ENCODE peak calls at places on chromosomes 2 and 18, in eight cellular contexts. I, P, B, O, Y, G, S and Q are unnamed samples.

GRCh38 chr2:179486969-179487752 is 222.5 kb upstream of the SESTD1 start:
- DNase-seq in I (no peak), P (no peak), B (no peak), O (no peak), Y (no peak), G (no peak), S (no peak), Q (no peak)

GRCh38 chr18:74840492-74841167 is 243.0 kb downstream of the ZNF407 start:
- DNase-seq in I (no peak), P (no peak), B (no peak), O (no peak), Y (no peak), G (no peak), S (no peak), Q (peak; percentile 61)

GRCh38 chr2:67400560-67401464 is 3.7 kb downstream of the ETAA1 start:
- DNase-seq in I (no peak), P (no peak), B (no peak), O (no peak), Y (no peak), G (no peak), S (no peak), Q (peak; percentile 9)

GRCh38 chr2:9373505-9373904 is 49.8 kb downstream of the ITGB1BP1 start:
- DNase-seq in I (no peak), P (peak; percentile 41), B (no peak), O (no peak), Y (no peak), G (no peak), S (no peak), Q (no peak)

GRCh38 chr2:25819597-25820039 is 58.7 kb downstream of the ASXL2 start:
- DNase-seq in I (no peak), P (no peak), B (no peak), O (no peak), Y (no peak), G (no peak), S (no peak), Q (no peak)

GRCh38 chr2:239278941-239279365 is 121.9 kb downstream of the HDAC4 start:
- DNase-seq in I (no peak), P (no peak), B (no peak), O (no peak), Y (no peak), G (peak; percentile 7), S (peak; percentile 39), Q (no peak)

GRCh38 chr2:172811027-172811426 is 75.4 kb downstream of the RAPGEF4 start:
- DNase-seq in I (no peak), P (no peak), B (no peak), O (no peak), Y (no peak), G (no peak), S (no peak), Q (no peak)

GRCh38 chr2:216335252-216335651 is 37.0 kb downstream of the MARCHF4 start:
- DNase-seq in I (no peak), P (no peak), B (no peak), O (no peak), Y (no peak), G (no peak), S (no peak), Q (no peak)

GRCh38 chr2:96933528-96933927 is 52.9 kb downstream of the FAM178B start:
- DNase-seq in I (no peak), P (no peak), B (no peak), O (no peak), Y (no peak), G (no peak), S (no peak), Q (no peak)

GRCh38 chr2:187718092-187718491 is 163.9 kb upstream of the TFPI start:
- DNase-seq in I (no peak), P (no peak), B (no peak), O (no peak), Y (no peak), G (no peak), S (no peak), Q (no peak)

GRCh38 chr2:157107877-157108276 is 149.6 kb upstream of the GALNT5 start:
- DNase-seq in I (no peak), P (no peak), B (no peak), O (no peak), Y (no peak), G (peak; percentile 4), S (no peak), Q (peak; percentile 79)

GRCh38 chr2:237733677-237734300 is 64.8 kb upstream of the RBM44 start:
- DNase-seq in I (no peak), P (peak; percentile 61), B (no peak), O (no peak), Y (no peak), G (peak; percentile 66), S (no peak), Q (no peak)

GRCh38 chr2:130827502-130828251 is 9.0 kb upstream of the ARHGEF4 start:
- DNase-seq in I (peak; percentile 24), P (no peak), B (no peak), O (no peak), Y (no peak), G (no peak), S (no peak), Q (peak; percentile 93)

GRCh38 chr18:59067873-59068272 is 71.8 kb upstream of the SEC11C start:
- DNase-seq in I (no peak), P (peak; percentile 41), B (no peak), O (no peak), Y (no peak), G (peak; percentile 44), S (no peak), Q (no peak)

GRCh38 chr2:105129722-105130232 is 91.9 kb downstream of the MRPS9 start:
- DNase-seq in I (no peak), P (no peak), B (no peak), O (no peak), Y (no peak), G (no peak), S (no peak), Q (no peak)

GRCh38 chr2:161745866-161746614 is 121.8 kb downstream of the SLC4A10 start:
- DNase-seq in I (no peak), P (no peak), B (no peak), O (no peak), Y (no peak), G (no peak), S (no peak), Q (no peak)

GRCh38 chr18:63022429-63023022 is 297.0 kb downstream of the BCL2 start:
- DNase-seq in I (no peak), P (no peak), B (no peak), O (no peak), Y (no peak), G (no peak), S (no peak), Q (no peak)

GRCh38 chr2:217893440-217893839 is 109.4 kb downstream of the TNS1 start:
- DNase-seq in I (no peak), P (peak; percentile 51), B (no peak), O (no peak), Y (no peak), G (no peak), S (no peak), Q (no peak)
- H3K4me1 ChIP-seq in I (peaks cover 81% of the 10 kb centered on the region), P (peaks cover 39% of the 10 kb centered on the region), B (peaks cover 46% of the 10 kb centered on the region), O (no peaks in the 10 kb centered on the region), Y (peaks cover 62% of the 10 kb centered on the region), G (peaks cover 32% of the 10 kb centered on the region), S (no peaks in the 10 kb centered on the region), Q (peaks cover 15% of the 10 kb centered on the region)

GRCh38 chr2:135094508-135094907 is 42.4 kb downstream of the RAB3GAP1 start:
- DNase-seq in I (no peak), P (no peak), B (no peak), O (no peak), Y (no peak), G (no peak), S (no peak), Q (no peak)

GRCh38 chr2:135093685-135094340 is 41.7 kb downstream of the RAB3GAP1 start:
- DNase-seq in I (no peak), P (no peak), B (no peak), O (no peak), Y (no peak), G (no peak), S (no peak), Q (no peak)

GRCh38 chr2:135097532-135098231 is 45.6 kb downstream of the RAB3GAP1 start:
- DNase-seq in I (no peak), P (no peak), B (no peak), O (no peak), Y (no peak), G (no peak), S (no peak), Q (no peak)

GRCh38 chr2:135095591-135095990 is 43.5 kb downstream of the RAB3GAP1 start:
- DNase-seq in I (no peak), P (no peak), B (no peak), O (no peak), Y (no peak), G (no peak), S (no peak), Q (peak; percentile 86)

DNA sequence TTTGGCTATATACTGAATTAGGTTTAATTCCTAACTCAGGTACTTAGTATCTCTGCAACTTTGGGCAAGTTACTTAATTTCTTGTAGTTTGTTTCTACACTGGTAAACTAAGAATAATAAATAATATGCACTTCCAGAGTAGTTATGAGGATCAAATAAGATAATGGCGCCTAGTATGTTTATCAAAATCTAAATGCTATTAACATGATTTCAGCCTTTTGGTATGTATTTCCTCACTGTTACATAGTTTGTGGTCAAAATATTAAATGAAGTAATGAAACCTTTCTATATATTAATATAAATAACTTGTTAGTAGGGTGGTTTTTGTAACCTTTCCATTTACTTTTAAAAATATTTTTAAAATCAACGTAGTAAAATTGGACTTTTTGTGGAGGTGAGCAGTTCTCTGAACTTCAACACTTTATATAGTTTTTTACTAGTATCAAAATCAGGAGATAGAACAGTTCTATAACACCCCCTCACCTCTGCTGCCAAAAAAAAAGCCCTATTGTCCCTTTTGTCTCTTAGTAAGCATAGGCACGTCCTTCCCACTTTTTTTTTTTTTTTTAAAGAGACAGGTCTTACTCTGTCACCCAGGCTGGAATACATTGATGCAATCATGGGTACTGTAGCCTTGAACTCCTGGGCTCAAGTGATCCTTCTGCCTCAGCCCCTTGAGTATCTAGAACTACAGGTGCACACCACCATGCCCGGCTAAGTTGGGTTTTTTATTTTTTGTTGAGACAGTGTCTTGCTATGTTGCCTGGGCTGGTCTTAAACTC is 44.8 kb downstream of the RAB3GAP1 start:
- DNase-seq in I (no peak), P (no peak), B (no peak), O (no peak), Y (no peak), G (no peak), S (no peak), Q (peak; percentile 26)
- H3K4me1 ChIP-seq in I (peaks cover 7% of the 10 kb centered on the region), P (no peaks in the 10 kb centered on the region), B (peaks cover 5% of the 10 kb centered on the region), O (no peaks in the 10 kb centered on the region), Y (peaks cover 6% of the 10 kb centered on the region), G (peaks cover 13% of the 10 kb centered on the region), S (no peaks in the 10 kb centered on the region), Q (peaks cover 34% of the 10 kb centered on the region)

DNA sequence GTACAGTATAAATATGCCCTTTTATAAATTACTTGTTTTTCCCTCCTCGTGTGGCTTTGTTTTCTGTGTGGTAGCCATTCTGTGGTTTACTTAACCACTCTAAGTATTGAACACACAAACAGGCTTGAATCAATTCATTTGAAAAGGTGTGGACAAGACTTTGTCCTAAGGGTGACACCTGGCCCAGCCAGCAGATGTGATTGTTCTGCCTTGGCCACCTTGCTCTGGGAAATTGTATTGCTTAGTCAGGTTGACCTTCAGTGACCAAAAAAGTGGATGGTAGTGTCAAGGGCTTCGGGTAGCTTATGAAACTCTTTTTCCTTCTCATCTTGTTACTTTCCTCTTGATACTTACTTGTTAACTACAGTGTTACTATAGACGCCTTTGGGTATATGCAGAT is 61.9 kb downstream of the DGKD start:
- DNase-seq in I (no peak), P (peak; percentile 29), B (no peak), O (no peak), Y (peak; percentile 5), G (no peak), S (no peak), Q (no peak)
- H3K4me1 ChIP-seq in I (peaks cover 64% of the 10 kb centered on the region), P (peaks cover 38% of the 10 kb centered on the region), B (peaks cover 30% of the 10 kb centered on the region), O (peaks cover 64% of the 10 kb centered on the region), Y (peaks cover 52% of the 10 kb centered on the region), G (peaks cover 10% of the 10 kb centered on the region), S (no peaks in the 10 kb centered on the region), Q (peaks cover 41% of the 10 kb centered on the region)

GRCh38 chr2:28658369-28658768 is 93.3 kb upstream of the PPP1CB start:
- DNase-seq in I (no peak), P (no peak), B (no peak), O (no peak), Y (no peak), G (no peak), S (no peak), Q (peak; percentile 46)
- H3K4me1 ChIP-seq in I (peaks cover 41% of the 10 kb centered on the region), P (peaks cover 49% of the 10 kb centered on the region), B (peaks cover 36% of the 10 kb centered on the region), O (no peaks in the 10 kb centered on the region), Y (peaks cover 53% of the 10 kb centered on the region), G (peaks cover 40% of the 10 kb centered on the region), S (no peaks in the 10 kb centered on the region), Q (peaks cover 44% of the 10 kb centered on the region)